ENCODE peak calls at places on chromosomes 7 and 10, in seven cellular contexts. Z is PC-9; N is MM.1S; D is hepatocyte; I is AG04450; C is CD8-positive, alpha-beta T cell; G is CD8-positive, alpha-beta memory T cell. X is an unnamed sample.

GRCh38 chr10:3623746-3624145 is 161.3 kb downstream of the KLF6 start:
- DNase-seq in Z (peak), N (no peak), D (no peak), I (peak), C (no peak), G (no peak), X (no peak)

GRCh38 chr10:67763499-67764011 is 67.6 kb upstream of the CTNNA3 start:
- DNase-seq in Z (peak), N (peak), D (peak), I (peak), C (peak), G (peak), X (peak)

GRCh38 chr10:11135709-11136108 is 118.0 kb downstream of the CELF2 start:
- DNase-seq in Z (no peak), N (no peak), D (no peak), I (no peak), C (no peak), G (no peak), X (no peak)

GRCh38 chr7:127997226-127997922 is 33.9 kb downstream of the LRRC4 start:
- DNase-seq in Z (no peak), N (no peak), D (no peak), I (peak), C (no peak), G (no peak), X (no peak)

GRCh38 chr7:131652934-131653333 is 96.5 kb upstream of the PODXL start:
- DNase-seq in Z (no peak), N (no peak), D (peak), I (no peak), C (no peak), G (no peak), X (peak)

GRCh38 chr7:12031638-12032037 is 179.5 kb upstream of the TMEM106B start:
- DNase-seq in Z (no peak), N (peak), D (peak), I (peak), C (no peak), G (no peak), X (peak)

GRCh38 chr7:41940760-41941343 is 238.0 kb upstream of the INHBA start:
- DNase-seq in Z (peak), N (peak), D (peak), I (no peak), C (no peak), G (peak), X (peak)

GRCh38 chr7:74006451-74007259 is 21.3 kb upstream of the ELN start:
- DNase-seq in Z (no peak), N (no peak), D (peak), I (no peak), C (no peak), G (no peak), X (no peak)

GRCh38 chr10:3666525-3667302 is 118.3 kb downstream of the KLF6 start:
- DNase-seq in Z (no peak), N (no peak), D (no peak), I (no peak), C (no peak), G (peak), X (no peak)

GRCh38 chr7:43669286-43670081 is 59.8 kb downstream of the COA1 start:
- DNase-seq in Z (no peak), N (no peak), D (no peak), I (no peak), C (peak), G (peak), X (peak)

GRCh38 chr7:30877993-30878392 is 33.7 kb upstream of the AQP1 start:
- DNase-seq in Z (no peak), N (no peak), D (no peak), I (no peak), C (no peak), G (no peak), X (no peak)

DNA sequence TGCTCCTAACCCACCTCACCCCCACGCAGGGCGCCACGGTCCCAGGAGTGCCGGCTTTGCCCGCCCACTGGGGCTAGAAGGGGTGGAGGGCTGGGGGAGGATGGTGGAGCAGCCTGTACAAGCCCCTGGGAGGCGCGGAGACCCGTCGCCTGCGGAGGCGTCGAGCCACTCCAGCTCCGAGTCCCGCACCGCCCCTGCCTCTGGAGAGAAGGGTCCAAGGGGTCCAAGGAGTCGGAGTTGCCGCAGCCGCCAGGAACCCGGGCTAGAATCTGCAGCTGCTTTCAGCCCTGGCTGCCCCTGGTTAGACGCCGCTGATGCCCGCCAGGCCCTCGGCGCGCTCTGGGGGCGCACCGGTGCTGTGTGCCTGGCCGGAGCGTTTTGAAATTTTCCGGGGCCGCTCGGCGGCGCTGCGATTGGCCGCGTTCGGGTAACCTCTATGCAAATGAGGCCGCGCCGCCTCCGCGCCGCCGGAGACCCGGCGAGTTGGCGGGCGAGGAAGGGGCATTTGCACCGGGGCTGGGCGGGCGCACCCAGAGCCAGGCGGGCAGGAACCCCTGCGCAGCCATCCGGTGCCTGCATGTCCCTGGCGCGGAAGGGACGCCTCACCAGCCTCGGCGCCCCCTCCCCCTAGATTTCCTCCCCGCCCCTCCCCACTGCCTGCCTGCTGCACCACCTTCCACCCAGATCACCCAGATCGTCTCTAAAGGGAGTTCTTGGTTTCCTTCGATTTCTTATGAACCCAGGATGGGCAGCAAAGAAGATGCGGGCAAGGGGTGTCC is at the start of gene HMX2:
- DNase-seq in Z (no peak), N (no peak), D (no peak), I (no peak), C (no peak), G (no peak), X (peak)
- H3K4me3 ChIP-seq in Z (no peak), N (no peak), D (no peak), I (no peak), C (peak), G (peak), X (no peak)

GRCh38 chr10:28676297-28676967 is 889 bp upstream of the BAMBI start:
- DNase-seq in Z (no peak), N (peak), D (no peak), I (no peak), C (no peak), G (no peak), X (peak)
- H3K4me3 ChIP-seq in Z (peak), N (peak), D (peak), I (peak), C (peak), G (peak), X (peak)

GRCh38 chr10:119205926-119206602 is 1.3 kb upstream of the GRK5 start:
- DNase-seq in Z (no peak), N (peak), D (peak), I (no peak), C (no peak), G (no peak), X (peak)
- H3K4me3 ChIP-seq in Z (peak), N (peak), D (no peak), I (peak), C (peak), G (peak), X (peak)

GRCh38 chr7:7699370-7699769 is 19.0 kb downstream of the RPA3 start:
- DNase-seq in Z (no peak), N (no peak), D (no peak), I (no peak), C (no peak), G (no peak), X (no peak)
- H3K4me3 ChIP-seq in Z (no peak), N (no peak), D (no peak), I (no peak), C (no peak), G (no peak), X (no peak)

GRCh38 chr7:122059516-122059915 is 84.5 kb downstream of the AASS start:
- DNase-seq in Z (no peak), N (no peak), D (no peak), I (no peak), C (no peak), G (no peak), X (no peak)
- H3K4me3 ChIP-seq in Z (no peak), N (no peak), D (no peak), I (no peak), C (no peak), G (no peak), X (no peak)

GRCh38 chr7:13982940-13983677 is 6.4 kb downstream of the ETV1 start:
- DNase-seq in Z (no peak), N (peak), D (no peak), I (no peak), C (no peak), G (no peak), X (no peak)

GRCh38 chr7:13981070-13981469 is 8.4 kb downstream of the ETV1 start:
- DNase-seq in Z (peak), N (no peak), D (peak), I (peak), C (no peak), G (no peak), X (peak)

GRCh38 chr7:13980474-13980873 is 9.0 kb downstream of the ETV1 start:
- DNase-seq in Z (no peak), N (no peak), D (no peak), I (no peak), C (no peak), G (no peak), X (no peak)

GRCh38 chr7:13984831-13985685 is 4.4 kb downstream of the ETV1 start:
- DNase-seq in Z (no peak), N (no peak), D (no peak), I (no peak), C (no peak), G (no peak), X (no peak)

DNA sequence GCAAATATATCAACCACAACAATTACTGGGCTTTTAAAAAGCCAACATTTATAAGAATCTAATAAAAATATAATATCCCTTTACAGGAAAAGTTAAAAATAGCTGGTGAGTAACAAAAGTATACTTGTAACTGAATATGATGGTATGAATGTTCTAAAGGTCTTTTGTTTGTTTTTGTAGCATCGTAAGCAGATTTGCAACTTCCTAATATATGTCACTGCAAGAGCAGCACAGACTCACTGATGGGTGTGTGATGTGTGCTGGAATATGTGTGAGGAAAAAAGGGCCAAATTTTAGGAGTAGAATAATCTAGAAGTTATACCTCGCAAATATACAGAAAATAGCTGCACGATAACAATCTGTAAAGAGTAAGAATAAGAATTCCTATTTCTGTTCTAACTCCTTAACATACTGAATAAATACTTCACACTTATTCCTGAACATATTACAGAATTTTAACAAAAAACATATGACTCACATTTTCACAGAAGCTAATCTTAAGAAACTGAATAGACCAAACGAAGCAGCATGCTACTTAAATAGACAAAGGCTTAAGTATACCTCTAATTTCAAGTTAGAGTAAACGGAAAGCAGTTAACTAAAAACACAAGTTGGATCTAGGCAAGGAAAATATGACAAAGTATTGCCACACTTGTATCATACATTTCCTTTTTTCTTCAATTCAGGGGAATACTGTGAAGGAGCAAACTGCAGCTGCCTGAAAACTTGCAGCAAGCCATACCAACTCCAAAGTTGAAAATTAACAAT is 9.6 kb downstream of the ETV1 start:
- DNase-seq in Z (no peak), N (no peak), D (no peak), I (no peak), C (no peak), G (no peak), X (no peak)
- H3K4me3 ChIP-seq in Z (no peak), N (no peak), D (no peak), I (no peak), C (no peak), G (no peak), X (no peak)

GRCh38 chr10:96570983-96571964 is 15.5 kb downstream of the TM9SF3 start:
- DNase-seq in Z (no peak), N (no peak), D (no peak), I (no peak), C (no peak), G (no peak), X (peak)
- H3K4me3 ChIP-seq in Z (no peak), N (no peak), D (no peak), I (no peak), C (no peak), G (no peak), X (no peak)